ENCODE peak calls at places on chromosomes 12 and 14, in nine cellular contexts. L is H9, G is HFFc6, Q is endothelial cell, H is osteocyte, B is tibial nerve, J is GM12865, S is foreskin fibroblast, N is RWPE1. D is an unnamed sample.

GRCh38 chr12:12716151-12716844 is 870 bp upstream of the CDKN1B start:
- DNase-seq in L (no peak), G (no peak), Q (no peak), H (no peak), B (no peak), J (no peak), S (peak), N (no peak), D (no peak)

GRCh38 chr12:15794196-15794595 is 5.0 kb upstream of the EPS8 start:
- DNase-seq in L (no peak), G (no peak), Q (no peak), H (no peak), B (no peak), J (no peak), S (no peak), N (no peak), D (no peak)

GRCh38 chr14:93959239-93960107 is 16.9 kb downstream of the ASB2 start:
- DNase-seq in L (peak), G (peak), Q (peak), H (no peak), B (no peak), J (peak), S (peak), N (peak), D (peak)

GRCh38 chr12:88737838-88738472 is 157.7 kb upstream of the KITLG start:
- DNase-seq in L (no peak), G (no peak), Q (no peak), H (no peak), B (no peak), J (no peak), S (no peak), N (no peak), D (no peak)

GRCh38 chr12:48197967-48198618 is 5.0 kb downstream of the OR10AD1 start:
- DNase-seq in L (peak), G (peak), Q (peak), H (peak), B (peak), J (peak), S (peak), N (peak), D (peak)

GRCh38 chr12:23126794-23127193 is 501.8 kb downstream of the ETNK1 start:
- DNase-seq in L (no peak), G (no peak), Q (no peak), H (no peak), B (no peak), J (no peak), S (no peak), N (no peak), D (no peak)

GRCh38 chr14:24233538-24233866 is 773 bp downstream of the GMPR2 start:
- DNase-seq in L (no peak), G (no peak), Q (no peak), H (no peak), B (no peak), J (peak), S (no peak), N (peak), D (no peak)

GRCh38 chr14:71931492-71932228 is 569 bp upstream of the RGS6 start:
- DNase-seq in L (no peak), G (no peak), Q (peak), H (no peak), B (peak), J (no peak), S (peak), N (no peak), D (no peak)

GRCh38 chr14:52061890-52062289 is 7.0 kb downstream of the NID2 start:
- DNase-seq in L (no peak), G (no peak), Q (no peak), H (no peak), B (no peak), J (no peak), S (no peak), N (no peak), D (no peak)

GRCh38 chr14:71103662-71104484 is 196.6 kb downstream of the PCNX1 start:
- DNase-seq in L (no peak), G (peak), Q (peak), H (no peak), B (no peak), J (peak), S (peak), N (peak), D (peak)

GRCh38 chr12:44775916-44776315 is 100.2 kb downstream of the NELL2 start:
- DNase-seq in L (no peak), G (no peak), Q (no peak), H (no peak), B (no peak), J (no peak), S (no peak), N (no peak), D (no peak)

GRCh38 chr14:50335389-50335788 is 23.3 kb downstream of the DMAC2L start:
- DNase-seq in L (peak), G (peak), Q (peak), H (no peak), B (peak), J (no peak), S (peak), N (no peak), D (no peak)

GRCh38 chr12:124608451-124608870 is 41.0 kb upstream of the NCOR2 start:
- DNase-seq in L (no peak), G (no peak), Q (no peak), H (no peak), B (no peak), J (peak), S (peak), N (peak), D (no peak)

GRCh38 chr12:96329545-96329944 is 70.7 kb downstream of the CDK17 start:
- DNase-seq in L (no peak), G (no peak), Q (no peak), H (no peak), B (no peak), J (no peak), S (no peak), N (no peak), D (no peak)

GRCh38 chr12:96338852-96339478 is 61.3 kb downstream of the CDK17 start:
- DNase-seq in L (no peak), G (no peak), Q (no peak), H (no peak), B (no peak), J (no peak), S (no peak), N (no peak), D (no peak)

GRCh38 chr12:96336489-96336888 is 63.8 kb downstream of the CDK17 start:
- DNase-seq in L (no peak), G (no peak), Q (no peak), H (no peak), B (no peak), J (no peak), S (no peak), N (no peak), D (no peak)

GRCh38 chr12:96335270-96335669 is 65.0 kb downstream of the CDK17 start:
- DNase-seq in L (no peak), G (no peak), Q (no peak), H (no peak), B (no peak), J (peak), S (no peak), N (no peak), D (no peak)

GRCh38 chr12:96334502-96334901 is 65.7 kb downstream of the CDK17 start:
- DNase-seq in L (no peak), G (no peak), Q (no peak), H (no peak), B (no peak), J (no peak), S (no peak), N (no peak), D (no peak)
- TF ChIP-seq CTCF in L (no peak), G (no peak), Q (no peak), H (no peak), B (no peak), J (no peak), S (no peak), N (no peak), D (no peak)

GRCh38 chr14:88562532-88562830 is 356 bp upstream of the ZC3H14 start:
- DNase-seq in L (no peak), G (no peak), Q (no peak), H (no peak), B (no peak), J (no peak), S (no peak), N (no peak), D (no peak)

GRCh38 chr14:88565427-88565826 is 2.6 kb downstream of the ZC3H14 start:
- DNase-seq in L (no peak), G (no peak), Q (no peak), H (no peak), B (no peak), J (no peak), S (no peak), N (no peak), D (no peak)

GRCh38 chr14:88563845-88564244 is 1.0 kb downstream of the ZC3H14 start:
- DNase-seq in L (no peak), G (no peak), Q (no peak), H (no peak), B (no peak), J (no peak), S (no peak), N (no peak), D (no peak)

GRCh38 chr14:88559852-88560251 is 3.0 kb upstream of the ZC3H14 start:
- DNase-seq in L (no peak), G (peak), Q (no peak), H (no peak), B (no peak), J (no peak), S (peak), N (no peak), D (no peak)

DNA sequence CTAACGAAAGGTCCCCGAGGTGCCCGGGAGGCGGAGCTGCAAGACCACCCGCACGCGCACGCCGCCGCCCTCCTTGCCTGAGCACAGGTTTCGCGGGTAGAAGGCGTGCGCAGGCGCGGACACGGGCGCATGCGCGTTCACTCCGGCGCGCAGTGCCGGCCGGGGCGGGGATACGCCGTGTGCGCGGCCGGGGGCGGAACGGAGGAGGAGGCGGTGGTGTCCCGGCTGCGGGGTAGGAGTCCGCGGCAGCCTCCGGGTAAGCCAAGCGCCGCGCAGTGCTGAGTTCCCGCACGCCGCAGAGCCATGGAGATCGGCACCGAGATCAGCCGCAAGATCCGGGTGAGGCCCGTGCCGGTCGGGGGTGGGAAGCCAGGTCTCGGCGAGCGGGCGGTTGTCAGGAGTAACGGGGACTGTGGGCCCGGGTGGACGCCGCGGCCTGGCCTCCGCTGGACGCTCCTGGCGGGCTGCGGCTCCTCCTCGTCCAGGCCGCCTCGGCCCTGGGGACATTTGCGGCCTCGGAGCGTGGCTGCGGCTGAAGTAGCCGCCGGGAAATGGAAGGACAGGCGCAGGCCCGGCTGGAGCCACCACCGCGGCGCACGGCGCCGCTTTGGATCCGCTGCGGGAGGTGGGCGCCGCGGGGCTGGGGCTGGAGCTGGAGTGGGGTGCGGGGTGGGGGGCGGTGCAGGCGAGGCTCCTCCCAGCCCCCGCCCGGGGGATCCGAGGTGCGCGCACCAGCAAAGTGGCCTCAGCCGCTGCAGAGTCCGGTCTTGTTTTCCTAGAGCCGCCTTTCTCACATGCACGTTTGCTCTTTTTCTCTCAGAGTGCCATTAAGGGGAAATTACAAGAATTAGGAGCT is at the start of gene ZC3H14:
- DNase-seq in L (peak), G (peak), Q (peak), H (peak), B (peak), J (peak), S (peak), N (peak), D (peak)
- TF ChIP-seq CTCF in L (no peak), G (no peak), Q (no peak), H (no peak), B (no peak), J (peak), S (no peak), N (no peak), D (no peak)

DNA sequence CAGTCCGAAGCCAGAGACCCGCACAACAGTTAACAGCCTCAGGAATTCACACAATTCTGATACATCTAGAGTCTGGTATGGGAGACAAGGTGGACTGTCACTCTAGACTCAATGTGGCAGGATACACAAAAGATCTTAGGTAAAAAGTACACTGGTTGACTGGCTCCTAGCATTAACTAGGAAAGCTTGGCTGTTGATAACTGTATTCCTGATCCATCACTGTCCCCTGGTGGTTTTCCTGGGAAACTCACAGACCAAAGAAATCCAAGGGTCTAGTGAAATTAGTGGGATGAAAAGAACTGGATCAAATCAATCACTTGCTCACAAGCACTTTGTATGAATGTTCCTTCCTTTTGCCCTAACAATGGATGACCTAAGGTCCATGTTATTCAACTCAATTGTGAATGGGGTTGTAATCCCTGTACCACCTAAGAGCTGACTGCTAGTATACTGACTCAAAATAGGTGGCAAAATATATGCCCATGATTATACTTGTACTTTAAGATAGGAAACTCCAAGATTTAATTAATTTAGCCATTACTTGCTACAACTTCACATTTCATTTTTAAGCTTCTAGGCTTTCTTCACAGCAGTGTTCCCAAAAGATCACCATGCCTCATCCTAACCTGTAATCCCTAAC is 14.0 kb downstream of the NPC2 start:
- DNase-seq in L (no peak), G (peak), Q (peak), H (no peak), B (no peak), J (no peak), S (peak), N (no peak), D (no peak)
- TF ChIP-seq CTCF in L (peak), G (peak), Q (peak), H (peak), B (peak), J (peak), S (peak), N (peak), D (peak)

GRCh38 chr12:103504606-103505005 is 8.8 kb upstream of the C12orf42 start:
- DNase-seq in L (no peak), G (no peak), Q (no peak), H (no peak), B (no peak), J (no peak), S (no peak), N (no peak), D (no peak)

GRCh38 chr12:103505371-103506236 is 9.8 kb upstream of the C12orf42 start:
- DNase-seq in L (no peak), G (no peak), Q (no peak), H (no peak), B (no peak), J (peak), S (no peak), N (no peak), D (no peak)

GRCh38 chr12:103501447-103501846 is 5.7 kb upstream of the C12orf42 start:
- DNase-seq in L (no peak), G (no peak), Q (no peak), H (no peak), B (no peak), J (no peak), S (no peak), N (no peak), D (no peak)

GRCh38 chr12:103499571-103499970 is 3.8 kb upstream of the C12orf42 start:
- DNase-seq in L (no peak), G (no peak), Q (no peak), H (no peak), B (no peak), J (no peak), S (no peak), N (no peak), D (no peak)

GRCh38 chr12:103503546-103504480 is 8.0 kb upstream of the C12orf42 start:
- DNase-seq in L (peak), G (no peak), Q (peak), H (no peak), B (no peak), J (peak), S (no peak), N (no peak), D (no peak)
- TF ChIP-seq CTCF in L (peak), G (peak), Q (peak), H (no peak), B (peak), J (peak), S (no peak), N (no peak), D (no peak)

DNA sequence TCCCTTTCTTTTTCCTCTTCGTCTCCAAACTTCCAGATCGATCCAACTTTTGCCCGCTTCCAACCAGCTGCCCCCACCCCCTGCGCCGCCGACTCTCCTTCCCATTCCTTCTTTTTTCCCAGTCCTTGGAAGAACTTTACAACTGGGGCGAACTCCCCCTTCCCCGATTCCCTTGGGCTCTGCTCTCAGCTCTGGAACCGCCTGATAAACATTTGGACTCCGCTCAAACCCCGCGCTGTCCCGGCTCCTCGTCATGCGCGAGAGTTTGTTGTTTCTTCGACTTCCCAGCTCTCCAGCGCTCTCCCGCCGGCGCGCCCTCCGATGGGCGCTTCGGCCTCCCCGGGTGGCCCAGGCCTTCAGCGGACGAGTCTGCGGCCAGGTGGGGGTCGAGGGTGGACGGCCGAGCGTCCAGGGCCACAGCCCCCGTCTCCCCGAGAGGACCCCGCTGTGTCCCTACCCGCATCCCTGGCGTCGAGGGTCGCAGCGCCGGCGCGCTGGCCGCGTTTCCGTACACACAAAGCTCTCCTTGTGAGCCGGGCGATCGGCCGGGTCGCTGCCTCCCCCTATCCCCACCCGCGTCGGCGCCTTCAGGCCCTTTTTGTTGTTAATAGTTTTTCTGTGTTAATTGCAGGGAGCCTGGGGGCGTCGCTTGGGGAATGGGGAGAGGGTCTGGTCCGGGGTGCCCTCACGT is 819 bp downstream of the MMP14 start:
- DNase-seq in L (no peak), G (peak), Q (no peak), H (no peak), B (peak), J (no peak), S (peak), N (no peak), D (no peak)
- TF ChIP-seq CTCF in L (no peak), G (peak), Q (no peak), H (no peak), B (no peak), J (no peak), S (no peak), N (no peak), D (no peak)

DNA sequence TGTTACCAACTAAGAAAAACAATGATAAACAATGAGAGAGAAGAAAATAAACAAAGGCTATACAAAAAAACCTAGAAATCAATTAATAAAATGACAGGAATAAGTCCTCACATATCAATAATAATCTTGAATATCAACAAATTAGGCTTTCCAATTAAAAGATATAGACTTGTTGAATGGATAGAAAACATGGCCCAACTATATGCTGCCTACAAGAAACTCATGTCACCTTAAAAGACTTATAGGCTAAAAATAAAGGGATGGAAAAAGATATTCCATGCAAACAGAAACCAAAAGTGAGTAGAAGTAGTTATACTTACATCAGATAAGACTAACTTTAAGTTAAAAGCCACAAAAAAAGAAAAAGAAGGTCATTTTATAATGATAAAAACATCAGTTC is 183.9 kb downstream of the MYRFL start:
- DNase-seq in L (no peak), G (no peak), Q (no peak), H (no peak), B (no peak), J (no peak), S (no peak), N (no peak), D (no peak)
- TF ChIP-seq CTCF in L (no peak), G (no peak), Q (no peak), H (no peak), B (no peak), J (no peak), S (no peak), N (no peak), D (no peak)

GRCh38 chr12:6042447-6042846 is 82.0 kb downstream of the VWF start:
- DNase-seq in L (no peak), G (no peak), Q (no peak), H (no peak), B (no peak), J (no peak), S (no peak), N (no peak), D (no peak)
- TF ChIP-seq CTCF in L (no peak), G (no peak), Q (no peak), H (no peak), B (no peak), J (no peak), S (no peak), N (no peak), D (no peak)

GRCh38 chr12:28998662-28999120 is 150.4 kb upstream of the FAR2 start:
- DNase-seq in L (no peak), G (no peak), Q (peak), H (no peak), B (no peak), J (peak), S (peak), N (peak), D (peak)
- TF ChIP-seq CTCF in L (peak), G (peak), Q (peak), H (peak), B (peak), J (peak), S (peak), N (peak), D (peak)

DNA sequence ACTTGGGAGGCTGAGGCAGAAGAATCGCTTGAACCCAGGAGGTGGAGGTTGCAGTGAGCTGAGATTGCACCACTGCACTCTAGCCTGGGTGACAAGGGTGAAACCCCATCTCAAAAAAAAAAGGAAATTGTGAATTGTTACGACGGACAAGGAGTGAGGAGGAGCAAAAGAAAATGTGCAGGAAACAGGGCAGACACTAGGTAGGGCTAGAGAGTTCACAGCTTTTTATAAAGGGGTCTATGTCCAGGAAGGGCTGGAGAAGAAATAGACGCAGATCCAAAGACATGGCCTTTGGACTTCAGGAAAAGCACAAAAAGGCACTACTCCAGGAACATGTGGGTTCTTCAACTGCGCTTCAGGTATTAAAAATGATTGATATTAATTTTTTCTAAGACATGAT is 34.4 kb downstream of the ATG14 start:
- DNase-seq in L (no peak), G (no peak), Q (no peak), H (peak), B (no peak), J (no peak), S (no peak), N (no peak), D (no peak)
- TF ChIP-seq CTCF in L (peak), G (peak), Q (no peak), H (no peak), B (no peak), J (no peak), S (no peak), N (no peak), D (no peak)

D was measured in AG09319.